ENCODE peak calls at places on chromosome 7, in seven cellular contexts. F, Z, X, I, U, V and E are unnamed samples.

GRCh38 chr7:11557627-11558026 is 274.4 kb downstream of the THSD7A start:
- DNase-seq in I (no peak), F (peak), X (no peak), U (no peak), Z (no peak), V (peak), E (no peak)

GRCh38 chr7:56046728-56047445 is 4.4 kb downstream of the PSPH start:
- DNase-seq in X (no peak), F (peak), U (no peak), I (no peak), Z (no peak), V (peak), E (peak)

GRCh38 chr7:139758388-139758787 is 19.4 kb downstream of the HIPK2 start:
- DNase-seq in X (no peak), Z (no peak), U (no peak), F (no peak), V (no peak), I (no peak), E (no peak)

GRCh38 chr7:157844611-157845010 is 507.8 kb downstream of the DNAJB6 start:
- DNase-seq in F (no peak), I (no peak), V (no peak), Z (no peak), U (no peak), X (no peak), E (no peak)

GRCh38 chr7:11346312-11346711 is 372.6 kb downstream of the PHF14 start:
- DNase-seq in X (no peak), Z (no peak), V (no peak), I (no peak), U (no peak), F (no peak), E (no peak)

GRCh38 chr7:26305048-26305868 is 13.6 kb downstream of the SNX10 start:
- DNase-seq in I (no peak), U (no peak), F (no peak), Z (no peak), X (no peak), V (no peak), E (no peak)

GRCh38 chr7:36088553-36088952 is 64.5 kb upstream of the EEPD1 start:
- DNase-seq in U (no peak), F (no peak), I (no peak), Z (no peak), V (no peak), X (no peak), E (no peak)

GRCh38 chr7:82110146-82110823 is 333.3 kb downstream of the CACNA2D1 start:
- DNase-seq in Z (no peak), F (peak), I (no peak), U (no peak), V (no peak), X (no peak), E (no peak)

GRCh38 chr7:90994121-90994520 is 270.1 kb upstream of the FZD1 start:
- DNase-seq in X (peak), F (no peak), U (no peak), Z (no peak), V (no peak), I (no peak), E (no peak)

GRCh38 chr7:31633894-31634494 is 53.0 kb upstream of the PPP1R17 start:
- DNase-seq in X (peak), V (peak), I (no peak), U (no peak), F (peak), Z (peak), E (no peak)

GRCh38 chr7:842436-843031 is 10.3 kb downstream of the SUN1 start:
- DNase-seq in F (no peak), I (no peak), U (no peak), V (no peak), X (no peak), Z (no peak), E (no peak)

GRCh38 chr7:116525913-116526857 is 1.3 kb downstream of the CAV1 start:
- DNase-seq in I (peak), Z (peak), V (peak), X (peak), F (peak), U (peak), E (peak)

GRCh38 chr7:127208860-127209259 is 43.9 kb downstream of the GRM8 start:
- DNase-seq in F (no peak), I (no peak), Z (no peak), X (no peak), U (no peak), V (no peak), E (no peak)

GRCh38 chr7:45578022-45578421 is 3.9 kb downstream of the ADCY1 start:
- DNase-seq in V (no peak), X (no peak), U (no peak), Z (no peak), I (no peak), F (no peak), E (no peak)

GRCh38 chr7:28618383-28618782 is 206.1 kb downstream of the CREB5 start:
- DNase-seq in F (no peak), Z (no peak), I (no peak), V (no peak), X (no peak), U (no peak), E (no peak)

GRCh38 chr7:101862280-101863220 is 45.1 kb downstream of the CUX1 start:
- DNase-seq in X (no peak), Z (no peak), F (peak), U (no peak), I (peak), V (no peak), E (no peak)

GRCh38 chr7:116988363-116988989 is 35.2 kb downstream of the ST7 start:
- DNase-seq in F (no peak), Z (peak), I (no peak), V (no peak), U (no peak), X (no peak), E (no peak)

GRCh38 chr7:116592445-116592844 is 67.6 kb downstream of the CAV1 start:
- DNase-seq in V (no peak), F (no peak), Z (no peak), X (peak), U (no peak), I (peak), E (no peak)

GRCh38 chr7:128352138-128352537 is 8.4 kb upstream of the RBM28 start:
- DNase-seq in F (peak), V (no peak), U (no peak), X (peak), Z (no peak), I (peak), E (no peak)

GRCh38 chr7:79452032-79452494 is 1.4 kb downstream of the MAGI2 start:
- DNase-seq in U (peak), Z (peak), V (peak), X (peak), I (peak), F (peak), E (peak)

DNA sequence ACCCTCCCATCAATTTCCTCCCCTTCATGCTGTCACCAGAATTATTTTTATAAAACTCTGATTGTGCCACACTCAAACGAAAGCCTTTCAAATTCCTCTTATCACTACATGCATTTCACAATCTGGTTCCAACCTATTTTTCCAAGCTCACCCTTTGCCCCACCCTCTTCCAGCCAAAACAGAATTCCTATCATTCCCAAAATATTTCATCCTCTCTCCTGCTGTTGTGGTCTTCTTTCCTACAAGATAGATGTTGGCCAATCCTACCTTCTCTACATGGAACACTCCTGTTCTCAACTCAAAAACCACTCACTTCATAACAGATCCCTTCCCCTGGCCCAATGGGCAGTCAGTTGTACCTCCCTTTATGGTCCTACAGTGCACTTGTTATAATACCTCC is 111.5 kb downstream of the ELAPOR2 start:
- DNase-seq in U (no peak), Z (no peak), F (no peak), V (no peak), I (no peak), X (no peak), E (no peak)
- H3K27ac ChIP-seq in U (no peak), Z (no peak), F (no peak), V (no peak), I (no peak), X (no peak), E (no peak)

DNA sequence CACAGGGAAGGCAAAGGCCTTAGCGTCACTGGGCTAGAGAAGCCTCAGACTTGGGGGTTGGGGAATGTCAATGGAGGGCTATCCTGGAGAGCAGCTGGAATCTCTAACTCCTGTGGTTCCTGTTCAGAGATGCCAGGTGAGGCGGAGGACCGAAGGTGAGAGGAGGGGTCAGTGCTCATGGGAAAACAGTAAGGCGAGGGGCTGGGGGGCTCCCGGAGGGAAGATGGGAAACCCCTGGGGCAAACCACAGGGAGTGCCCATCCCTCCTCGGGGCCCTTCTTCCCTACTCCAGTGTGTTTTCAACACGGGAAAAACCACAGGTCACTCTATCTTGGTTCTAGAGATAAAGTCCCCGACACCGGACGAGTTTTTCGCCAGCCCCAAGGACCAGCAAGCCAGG is 3.3 kb downstream of the LRCH4 start:
- DNase-seq in Z (no peak), V (no peak), X (no peak), I (no peak), U (no peak), F (no peak), E (no peak)
- H3K27ac ChIP-seq in Z (no peak), V (no peak), X (no peak), I (peak), U (no peak), F (no peak), E (no peak)

GRCh38 chr7:106866298-106867281 is 1.5 kb downstream of the PIK3CG start:
- DNase-seq in I (no peak), Z (no peak), U (no peak), V (no peak), X (no peak), F (no peak), E (no peak)
- H3K27ac ChIP-seq in I (peak), Z (no peak), U (no peak), V (no peak), X (no peak), F (no peak), E (no peak)

DNA sequence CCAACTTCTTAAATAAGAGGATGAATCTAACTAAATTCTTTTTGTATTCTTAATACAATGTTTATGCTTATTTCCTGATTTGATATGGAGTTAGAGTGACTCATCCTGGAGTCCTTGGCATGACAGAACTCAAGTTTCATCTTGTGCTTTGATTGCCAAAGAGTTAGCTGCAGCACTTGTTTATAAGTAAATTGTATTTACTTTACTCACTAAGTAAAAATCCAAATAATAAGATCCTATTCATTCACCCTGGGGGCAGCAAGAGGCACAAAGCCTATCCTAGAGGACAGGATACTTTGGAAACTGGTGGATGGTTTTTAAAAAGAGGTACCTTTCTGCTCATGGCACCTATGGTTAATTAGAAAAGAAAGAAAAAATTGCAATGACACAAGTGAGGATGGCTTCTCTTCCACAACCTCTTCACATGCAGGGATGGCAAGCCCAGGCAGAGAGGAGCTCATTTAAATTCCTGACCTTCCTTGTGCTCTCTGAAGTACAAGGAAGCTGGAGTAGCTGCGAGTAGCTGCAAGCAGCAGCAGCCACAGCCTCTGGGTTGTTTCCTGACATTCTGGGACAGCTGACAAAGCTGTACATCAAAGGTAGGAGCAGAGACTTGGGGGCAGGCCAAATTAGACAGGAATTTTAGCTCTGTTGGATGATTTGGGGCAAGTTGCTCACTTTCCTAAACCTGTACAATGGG is 28.5 kb upstream of the CROT start:
- DNase-seq in F (peak), I (no peak), U (no peak), X (no peak), V (peak), Z (peak), E (peak)
- H3K27ac ChIP-seq in F (no peak), I (no peak), U (no peak), X (no peak), V (no peak), Z (peak), E (peak)

GRCh38 chr7:47787249-47788069 is 160.8 kb downstream of the PKD1L1 start:
- DNase-seq in F (no peak), Z (no peak), X (no peak), V (no peak), U (no peak), I (no peak), E (no peak)

GRCh38 chr7:47788083-47788482 is 160.2 kb downstream of the PKD1L1 start:
- DNase-seq in U (no peak), V (no peak), X (no peak), F (no peak), I (no peak), Z (no peak), E (no peak)

GRCh38 chr7:47783456-47784240 is 164.6 kb downstream of the PKD1L1 start:
- DNase-seq in X (no peak), U (peak), V (peak), I (no peak), Z (peak), F (no peak), E (peak)

GRCh38 chr7:47785923-47786556 is 162.2 kb downstream of the PKD1L1 start:
- DNase-seq in X (no peak), Z (no peak), F (no peak), U (no peak), I (no peak), V (no peak), E (no peak)

DNA sequence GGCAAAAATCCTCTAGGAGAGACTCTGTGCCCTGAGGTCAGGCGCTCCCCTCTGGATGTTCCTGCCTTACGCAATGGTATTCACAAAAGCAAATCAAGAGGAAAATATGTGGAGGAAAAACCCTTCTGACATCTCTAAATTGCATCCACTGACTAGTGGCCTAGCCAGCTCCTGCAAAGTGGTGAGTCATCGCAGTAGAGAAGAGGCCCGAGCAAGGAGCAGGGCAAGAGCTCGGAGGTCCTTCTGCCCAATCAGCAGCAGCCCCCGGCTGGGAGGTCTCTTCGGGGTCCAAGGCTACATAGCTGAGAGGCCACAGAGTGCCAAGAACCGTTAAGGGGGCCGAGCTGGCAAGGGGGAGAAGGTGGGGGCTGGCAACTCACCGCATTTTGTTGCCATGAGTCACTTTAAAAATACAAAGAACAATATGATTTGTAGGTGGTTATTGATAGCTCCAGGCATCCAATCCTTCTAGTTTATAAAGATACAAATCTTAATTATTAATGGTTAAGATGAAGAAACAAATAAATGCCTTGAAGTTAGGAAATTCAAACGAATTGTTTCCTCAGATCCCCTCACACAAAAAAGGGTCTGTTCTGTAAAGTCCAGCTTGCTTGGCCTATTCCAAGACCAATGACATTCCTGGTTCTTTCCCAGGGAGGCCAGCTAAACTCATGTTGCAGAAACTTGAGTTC is 161.6 kb downstream of the PKD1L1 start:
- DNase-seq in V (peak), I (peak), F (peak), Z (peak), X (peak), U (peak), E (peak)
- H3K27ac ChIP-seq in V (peak), I (peak), F (no peak), Z (peak), X (peak), U (peak), E (peak)